ENCODE peak calls at places on chromosomes 2 and 18, in five cellular contexts. Q is body of pancreas, D is GM13977, X is transverse colon, G is MCF 10A. S is an unnamed sample.

GRCh38 chr2:239937866-239938640 is 87.1 kb downstream of the NDUFA10 start:
- DNase-seq in Q (no peak), D (no peak), X (no peak), G (no peak), S (no peak)

GRCh38 chr18:7926526-7926925 is 359.4 kb downstream of the PTPRM start:
- DNase-seq in Q (peak; percentile 64), D (no peak), X (no peak), G (peak; percentile 74), S (no peak)

GRCh38 chr2:168611896-168612650 is 156.0 kb downstream of the CERS6 start:
- DNase-seq in Q (no peak), D (no peak), X (no peak), G (no peak), S (no peak)

GRCh38 chr18:33014060-33014796 is 241.4 kb upstream of the KLHL14 start:
- DNase-seq in Q (no peak), D (no peak), X (no peak), G (no peak), S (no peak)

GRCh38 chr2:168758970-168759820 is 43.2 kb upstream of the NOSTRIN start:
- DNase-seq in Q (peak; percentile 44), D (peak; percentile 54), X (no peak), G (peak; percentile 67), S (peak; percentile 45)

GRCh38 chr2:17752892-17753802 is 463 bp downstream of the SMC6 start:
- DNase-seq in Q (peak; percentile 56), D (peak; percentile 48), X (peak; percentile 56), G (peak; percentile 38), S (peak; percentile 33)

GRCh38 chr18:48422947-48423378 is 13.8 kb upstream of the ZBTB7C start:
- DNase-seq in Q (no peak), D (no peak), X (no peak), G (no peak), S (no peak)

GRCh38 chr18:21315741-21316187 is 73.7 kb downstream of the GREB1L start:
- DNase-seq in Q (no peak), D (no peak), X (no peak), G (no peak), S (no peak)

GRCh38 chr2:170747921-170748320 is 22.3 kb upstream of the ERICH2 start:
- DNase-seq in Q (no peak), D (no peak), X (no peak), G (peak; percentile 85), S (peak; percentile 82)

GRCh38 chr18:40293311-40293710 is 1661.7 kb upstream of the PIK3C3 start:
- DNase-seq in Q (no peak), D (no peak), X (no peak), G (peak; percentile 27), S (no peak)

GRCh38 chr2:188024811-188025210 is 266.9 kb upstream of the GULP1 start:
- DNase-seq in Q (no peak), D (no peak), X (no peak), G (peak; percentile 5), S (no peak)

GRCh38 chr2:173028671-173029070 is 47.0 kb upstream of the MAP3K20 start:
- DNase-seq in Q (no peak), D (no peak), X (no peak), G (no peak), S (no peak)

GRCh38 chr2:193124820-193125219 is 930.1 kb upstream of the TMEFF2 start:
- DNase-seq in Q (no peak), D (no peak), X (no peak), G (no peak), S (no peak)

GRCh38 chr2:18479901-18480369 is 80.5 kb downstream of the RDH14 start:
- DNase-seq in Q (peak; percentile 14), D (no peak), X (no peak), G (no peak), S (no peak)

GRCh38 chr18:36187826-36188721 is 777 bp downstream of the MOCOS start:
- DNase-seq in Q (peak; percentile 32), D (no peak), X (no peak), G (peak; percentile 95), S (peak; percentile 68)

GRCh38 chr2:27316655-27317412 is 6.1 kb downstream of the MPV17 start:
- DNase-seq in Q (peak; percentile 97), D (no peak), X (no peak), G (peak; percentile 74), S (no peak)

GRCh38 chr2:240178564-240178963 is 38.1 kb upstream of the OTOS start:
- DNase-seq in Q (no peak), D (no peak), X (no peak), G (no peak), S (no peak)

GRCh38 chr2:237735762-237736161 is 62.8 kb upstream of the RBM44 start:
- DNase-seq in Q (no peak), D (no peak), X (no peak), G (no peak), S (no peak)

GRCh38 chr2:34825671-34826070 is 1226.6 kb upstream of the FAM98A start:
- DNase-seq in Q (no peak), D (no peak), X (no peak), G (no peak), S (no peak)

GRCh38 chr2:219645631-219646527 is 18.4 kb downstream of the SLC4A3 start:
- DNase-seq in Q (no peak), D (no peak), X (no peak), G (peak; percentile 82), S (peak; percentile 79)

GRCh38 chr2:59025157-59025757 is 784.1 kb upstream of the FANCL start:
- DNase-seq in Q (peak; percentile 20), D (peak; percentile 28), X (peak; percentile 16), G (peak; percentile 41), S (peak; percentile 32)

GRCh38 chr2:227010433-227010832 is 153.6 kb downstream of the COL4A4 start:
- DNase-seq in Q (no peak), D (no peak), X (no peak), G (peak; percentile 10), S (peak; percentile 44)

GRCh38 chr18:61545281-61546245 is 212.3 kb downstream of the CDH20 start:
- DNase-seq in Q (no peak), D (no peak), X (no peak), G (no peak), S (no peak)

GRCh38 chr2:199458017-199458805 is 472 bp upstream of the SATB2 start:
- DNase-seq in Q (no peak), D (peak; percentile 56), X (no peak), G (peak; percentile 50), S (peak; percentile 54)

GRCh38 chr2:207530160-207531023 is 630 bp downstream of the CREB1 start:
- DNase-seq in Q (peak; percentile 39), D (peak; percentile 50), X (peak; percentile 58), G (peak; percentile 59), S (peak; percentile 52)

GRCh38 chr2:74291217-74291551 is 52.0 kb downstream of the SLC4A5 start:
- DNase-seq in Q (no peak), D (no peak), X (no peak), G (no peak), S (no peak)

GRCh38 chr2:9739508-9739907 is 103.8 kb upstream of the TAF1B start:
- DNase-seq in Q (peak; percentile 46), D (no peak), X (peak; percentile 77), G (no peak), S (no peak)

GRCh38 chr2:199455533-199456382 is 2.0 kb downstream of the SATB2 start:
- DNase-seq in Q (peak; percentile 60), D (peak; percentile 37), X (peak; percentile 82), G (peak; percentile 79), S (peak; percentile 75)

GRCh38 chr2:42809876-42810125 is 17.4 kb upstream of the HAAO start:
- DNase-seq in Q (peak; percentile 86), D (no peak), X (peak; percentile 86), G (peak; percentile 80), S (peak; percentile 64)

GRCh38 chr2:133641497-133641896 is 73.2 kb upstream of the NCKAP5 start:
- DNase-seq in Q (no peak), D (no peak), X (peak; percentile 11), G (peak; percentile 4), S (peak; percentile 51)

GRCh38 chr2:204220896-204221295 is 284.3 kb downstream of the ICOS start:
- DNase-seq in Q (no peak), D (no peak), X (no peak), G (no peak), S (no peak)

GRCh38 chr2:46273225-46273863 is 23.9 kb upstream of the EPAS1 start:
- DNase-seq in Q (no peak), D (no peak), X (no peak), G (no peak), S (peak; percentile 64)

GRCh38 chr18:76489081-76489480 is 6.0 kb downstream of the ZNF516 start:
- DNase-seq in Q (no peak), D (no peak), X (no peak), G (no peak), S (no peak)

GRCh38 chr2:171390941-171391516 is 42.8 kb downstream of the METTL8 start:
- DNase-seq in Q (no peak), D (no peak), X (no peak), G (peak; percentile 82), S (peak; percentile 85)

GRCh38 chr2:152863826-152864225 is 145.4 kb downstream of the ARL6IP6 start:
- DNase-seq in Q (no peak), D (no peak), X (no peak), G (no peak), S (no peak)

GRCh38 chr18:34767601-34768027 is 57.5 kb downstream of the DTNA start:
- DNase-seq in Q (no peak), D (no peak), X (no peak), G (peak; percentile 56), S (peak; percentile 92)

GRCh38 chr18:79852561-79853302 is 55.0 kb downstream of the KCNG2 start:
- DNase-seq in Q (no peak), D (peak; percentile 23), X (no peak), G (no peak), S (no peak)

GRCh38 chr2:238585836-238586821 is 159.4 kb downstream of the ASB1 start:
- DNase-seq in Q (no peak), D (no peak), X (no peak), G (no peak), S (no peak)

GRCh38 chr2:28683100-28683706 is 68.4 kb upstream of the PPP1CB start:
- DNase-seq in Q (peak; percentile 90), D (no peak), X (peak; percentile 72), G (peak; percentile 70), S (peak; percentile 34)